ENCODE peak calls at places on chromosomes 5 and 9, in nine cellular contexts. One of them, this sample, is unnamed.

GRCh38 chr5:40929049-40929448 is 19.8 kb downstream of the C7 start:
- DNase-seq in Calu3: no peak
- DNase-seq in foreskin fibroblast: no peak
- DNase-seq in activated T-helper 1 cell treated with anti-CD3 and anti-CD28 coated beads, Interleukin-2, amount 50 U/mL, for 16 hours: no peak
- DNase-seq in HuH-7.5: no peak
- DNase-seq in activated CD4-positive, alpha-beta T cell treated with anti-CD3 and anti-CD28 coated beads, Interleukin-2, amount 50 U/mL, for 1 hour: no peak
- DNase-seq in HFF-Myc: no peak
- DNase-seq in fibroblast of the aortic adventitia: peak
- DNase-seq in stimulated activated CD8-positive, alpha-beta memory T cell treated with anti-CD3 and anti-CD28 coated beads, Interleukin-15, amount 100 ng/mL, for 48 hours: no peak
- DNase-seq in this sample: no peak

GRCh38 chr5:148391422-148391821 is 7.7 kb downstream of the FBXO38 start:
- DNase-seq in stimulated activated CD8-positive, alpha-beta memory T cell treated with anti-CD3 and anti-CD28 coated beads, Interleukin-15, amount 100 ng/mL, for 48 hours: no peak
- DNase-seq in HuH-7.5: no peak
- DNase-seq in activated CD4-positive, alpha-beta T cell treated with anti-CD3 and anti-CD28 coated beads, Interleukin-2, amount 50 U/mL, for 1 hour: no peak
- DNase-seq in Calu3: no peak
- DNase-seq in HFF-Myc: no peak
- DNase-seq in activated T-helper 1 cell treated with anti-CD3 and anti-CD28 coated beads, Interleukin-2, amount 50 U/mL, for 16 hours: no peak
- DNase-seq in fibroblast of the aortic adventitia: peak
- DNase-seq in foreskin fibroblast: no peak
- DNase-seq in this sample: no peak

GRCh38 chr5:172688735-172689572 is 47.9 kb downstream of the NEURL1B start:
- DNase-seq in activated T-helper 1 cell treated with anti-CD3 and anti-CD28 coated beads, Interleukin-2, amount 50 U/mL, for 16 hours: no peak
- DNase-seq in activated CD4-positive, alpha-beta T cell treated with anti-CD3 and anti-CD28 coated beads, Interleukin-2, amount 50 U/mL, for 1 hour: peak
- DNase-seq in foreskin fibroblast: peak
- DNase-seq in Calu3: peak
- DNase-seq in fibroblast of the aortic adventitia: peak
- DNase-seq in stimulated activated CD8-positive, alpha-beta memory T cell treated with anti-CD3 and anti-CD28 coated beads, Interleukin-15, amount 100 ng/mL, for 48 hours: no peak
- DNase-seq in HFF-Myc: no peak
- DNase-seq in HuH-7.5: no peak
- DNase-seq in this sample: no peak

GRCh38 chr9:68706579-68707201 is 1.6 kb downstream of the PIP5K1B start:
- DNase-seq in HFF-Myc: no peak
- DNase-seq in Calu3: no peak
- DNase-seq in HuH-7.5: no peak
- DNase-seq in activated T-helper 1 cell treated with anti-CD3 and anti-CD28 coated beads, Interleukin-2, amount 50 U/mL, for 16 hours: no peak
- DNase-seq in stimulated activated CD8-positive, alpha-beta memory T cell treated with anti-CD3 and anti-CD28 coated beads, Interleukin-15, amount 100 ng/mL, for 48 hours: no peak
- DNase-seq in fibroblast of the aortic adventitia: no peak
- DNase-seq in activated CD4-positive, alpha-beta T cell treated with anti-CD3 and anti-CD28 coated beads, Interleukin-2, amount 50 U/mL, for 1 hour: no peak
- DNase-seq in foreskin fibroblast: no peak
- DNase-seq in this sample: no peak

GRCh38 chr5:99664972-99665371 is 736.2 kb upstream of the CHD1 start:
- DNase-seq in Calu3: no peak
- DNase-seq in HFF-Myc: no peak
- DNase-seq in stimulated activated CD8-positive, alpha-beta memory T cell treated with anti-CD3 and anti-CD28 coated beads, Interleukin-15, amount 100 ng/mL, for 48 hours: no peak
- DNase-seq in HuH-7.5: no peak
- DNase-seq in fibroblast of the aortic adventitia: no peak
- DNase-seq in activated T-helper 1 cell treated with anti-CD3 and anti-CD28 coated beads, Interleukin-2, amount 50 U/mL, for 16 hours: no peak
- DNase-seq in foreskin fibroblast: no peak
- DNase-seq in activated CD4-positive, alpha-beta T cell treated with anti-CD3 and anti-CD28 coated beads, Interleukin-2, amount 50 U/mL, for 1 hour: no peak
- DNase-seq in this sample: no peak

GRCh38 chr9:115590016-115590415 is 472.1 kb upstream of the TNC start:
- DNase-seq in activated CD4-positive, alpha-beta T cell treated with anti-CD3 and anti-CD28 coated beads, Interleukin-2, amount 50 U/mL, for 1 hour: no peak
- DNase-seq in HuH-7.5: no peak
- DNase-seq in fibroblast of the aortic adventitia: peak
- DNase-seq in stimulated activated CD8-positive, alpha-beta memory T cell treated with anti-CD3 and anti-CD28 coated beads, Interleukin-15, amount 100 ng/mL, for 48 hours: no peak
- DNase-seq in Calu3: peak
- DNase-seq in HFF-Myc: peak
- DNase-seq in foreskin fibroblast: peak
- DNase-seq in activated T-helper 1 cell treated with anti-CD3 and anti-CD28 coated beads, Interleukin-2, amount 50 U/mL, for 16 hours: no peak
- DNase-seq in this sample: no peak

GRCh38 chr5:82058710-82059109 is 86.9 kb downstream of the ATG10 start:
- DNase-seq in stimulated activated CD8-positive, alpha-beta memory T cell treated with anti-CD3 and anti-CD28 coated beads, Interleukin-15, amount 100 ng/mL, for 48 hours: no peak
- DNase-seq in HFF-Myc: no peak
- DNase-seq in foreskin fibroblast: no peak
- DNase-seq in activated T-helper 1 cell treated with anti-CD3 and anti-CD28 coated beads, Interleukin-2, amount 50 U/mL, for 16 hours: no peak
- DNase-seq in activated CD4-positive, alpha-beta T cell treated with anti-CD3 and anti-CD28 coated beads, Interleukin-2, amount 50 U/mL, for 1 hour: no peak
- DNase-seq in fibroblast of the aortic adventitia: peak
- DNase-seq in Calu3: no peak
- DNase-seq in HuH-7.5: no peak
- DNase-seq in this sample: no peak

GRCh38 chr9:98129451-98129881 is 10.4 kb upstream of the TRIM14 start:
- DNase-seq in Calu3: no peak
- DNase-seq in fibroblast of the aortic adventitia: no peak
- DNase-seq in activated T-helper 1 cell treated with anti-CD3 and anti-CD28 coated beads, Interleukin-2, amount 50 U/mL, for 16 hours: no peak
- DNase-seq in stimulated activated CD8-positive, alpha-beta memory T cell treated with anti-CD3 and anti-CD28 coated beads, Interleukin-15, amount 100 ng/mL, for 48 hours: no peak
- DNase-seq in foreskin fibroblast: no peak
- DNase-seq in HuH-7.5: no peak
- DNase-seq in activated CD4-positive, alpha-beta T cell treated with anti-CD3 and anti-CD28 coated beads, Interleukin-2, amount 50 U/mL, for 1 hour: no peak
- DNase-seq in HFF-Myc: no peak
- DNase-seq in this sample: no peak

GRCh38 chr9:35114921-35115341 is 731 bp downstream of the ATOSB start:
- DNase-seq in fibroblast of the aortic adventitia: peak
- DNase-seq in foreskin fibroblast: peak
- DNase-seq in stimulated activated CD8-positive, alpha-beta memory T cell treated with anti-CD3 and anti-CD28 coated beads, Interleukin-15, amount 100 ng/mL, for 48 hours: no peak
- DNase-seq in HFF-Myc: no peak
- DNase-seq in activated CD4-positive, alpha-beta T cell treated with anti-CD3 and anti-CD28 coated beads, Interleukin-2, amount 50 U/mL, for 1 hour: no peak
- DNase-seq in Calu3: peak
- DNase-seq in HuH-7.5: no peak
- DNase-seq in activated T-helper 1 cell treated with anti-CD3 and anti-CD28 coated beads, Interleukin-2, amount 50 U/mL, for 16 hours: no peak
- DNase-seq in this sample: peak

GRCh38 chr5:57698785-57699184 is 216.2 kb upstream of the ACTBL2 start:
- DNase-seq in activated CD4-positive, alpha-beta T cell treated with anti-CD3 and anti-CD28 coated beads, Interleukin-2, amount 50 U/mL, for 1 hour: no peak
- DNase-seq in stimulated activated CD8-positive, alpha-beta memory T cell treated with anti-CD3 and anti-CD28 coated beads, Interleukin-15, amount 100 ng/mL, for 48 hours: no peak
- DNase-seq in Calu3: no peak
- DNase-seq in HFF-Myc: no peak
- DNase-seq in HuH-7.5: no peak
- DNase-seq in foreskin fibroblast: no peak
- DNase-seq in activated T-helper 1 cell treated with anti-CD3 and anti-CD28 coated beads, Interleukin-2, amount 50 U/mL, for 16 hours: no peak
- DNase-seq in fibroblast of the aortic adventitia: no peak
- DNase-seq in this sample: no peak

GRCh38 chr9:131707050-131707449 is 32.8 kb downstream of the RAPGEF1 start:
- DNase-seq in HFF-Myc: no peak
- DNase-seq in fibroblast of the aortic adventitia: no peak
- DNase-seq in activated T-helper 1 cell treated with anti-CD3 and anti-CD28 coated beads, Interleukin-2, amount 50 U/mL, for 16 hours: no peak
- DNase-seq in foreskin fibroblast: no peak
- DNase-seq in HuH-7.5: no peak
- DNase-seq in activated CD4-positive, alpha-beta T cell treated with anti-CD3 and anti-CD28 coated beads, Interleukin-2, amount 50 U/mL, for 1 hour: no peak
- DNase-seq in Calu3: no peak
- DNase-seq in stimulated activated CD8-positive, alpha-beta memory T cell treated with anti-CD3 and anti-CD28 coated beads, Interleukin-15, amount 100 ng/mL, for 48 hours: no peak
- DNase-seq in this sample: no peak

GRCh38 chr9:35499029-35499700 is 9.3 kb downstream of the RUSC2 start:
- DNase-seq in activated T-helper 1 cell treated with anti-CD3 and anti-CD28 coated beads, Interleukin-2, amount 50 U/mL, for 16 hours: no peak
- DNase-seq in fibroblast of the aortic adventitia: peak
- DNase-seq in stimulated activated CD8-positive, alpha-beta memory T cell treated with anti-CD3 and anti-CD28 coated beads, Interleukin-15, amount 100 ng/mL, for 48 hours: no peak
- DNase-seq in HFF-Myc: no peak
- DNase-seq in Calu3: no peak
- DNase-seq in activated CD4-positive, alpha-beta T cell treated with anti-CD3 and anti-CD28 coated beads, Interleukin-2, amount 50 U/mL, for 1 hour: no peak
- DNase-seq in foreskin fibroblast: no peak
- DNase-seq in HuH-7.5: no peak
- DNase-seq in this sample: no peak

GRCh38 chr5:181069767-181070491 is 29.9 kb downstream of the BTNL9 start:
- DNase-seq in foreskin fibroblast: no peak
- DNase-seq in activated CD4-positive, alpha-beta T cell treated with anti-CD3 and anti-CD28 coated beads, Interleukin-2, amount 50 U/mL, for 1 hour: no peak
- DNase-seq in HFF-Myc: no peak
- DNase-seq in stimulated activated CD8-positive, alpha-beta memory T cell treated with anti-CD3 and anti-CD28 coated beads, Interleukin-15, amount 100 ng/mL, for 48 hours: no peak
- DNase-seq in Calu3: no peak
- DNase-seq in HuH-7.5: no peak
- DNase-seq in fibroblast of the aortic adventitia: no peak
- DNase-seq in activated T-helper 1 cell treated with anti-CD3 and anti-CD28 coated beads, Interleukin-2, amount 50 U/mL, for 16 hours: no peak
- DNase-seq in this sample: no peak

GRCh38 chr5:181053760-181054122 is 13.7 kb downstream of the BTNL9 start:
- DNase-seq in HFF-Myc: no peak
- DNase-seq in HuH-7.5: no peak
- DNase-seq in Calu3: no peak
- DNase-seq in fibroblast of the aortic adventitia: no peak
- DNase-seq in activated CD4-positive, alpha-beta T cell treated with anti-CD3 and anti-CD28 coated beads, Interleukin-2, amount 50 U/mL, for 1 hour: no peak
- DNase-seq in stimulated activated CD8-positive, alpha-beta memory T cell treated with anti-CD3 and anti-CD28 coated beads, Interleukin-15, amount 100 ng/mL, for 48 hours: no peak
- DNase-seq in foreskin fibroblast: peak
- DNase-seq in activated T-helper 1 cell treated with anti-CD3 and anti-CD28 coated beads, Interleukin-2, amount 50 U/mL, for 16 hours: no peak
- DNase-seq in this sample: no peak

GRCh38 chr5:150503977-150504620 is 3.8 kb upstream of the NDST1 start:
- DNase-seq in stimulated activated CD8-positive, alpha-beta memory T cell treated with anti-CD3 and anti-CD28 coated beads, Interleukin-15, amount 100 ng/mL, for 48 hours: no peak
- DNase-seq in activated T-helper 1 cell treated with anti-CD3 and anti-CD28 coated beads, Interleukin-2, amount 50 U/mL, for 16 hours: no peak
- DNase-seq in HuH-7.5: no peak
- DNase-seq in fibroblast of the aortic adventitia: peak
- DNase-seq in foreskin fibroblast: peak
- DNase-seq in HFF-Myc: no peak
- DNase-seq in activated CD4-positive, alpha-beta T cell treated with anti-CD3 and anti-CD28 coated beads, Interleukin-2, amount 50 U/mL, for 1 hour: no peak
- DNase-seq in Calu3: no peak
- DNase-seq in this sample: no peak

GRCh38 chr5:14801792-14802191 is 69.8 kb downstream of the ANKH start:
- DNase-seq in foreskin fibroblast: no peak
- DNase-seq in fibroblast of the aortic adventitia: no peak
- DNase-seq in stimulated activated CD8-positive, alpha-beta memory T cell treated with anti-CD3 and anti-CD28 coated beads, Interleukin-15, amount 100 ng/mL, for 48 hours: no peak
- DNase-seq in activated T-helper 1 cell treated with anti-CD3 and anti-CD28 coated beads, Interleukin-2, amount 50 U/mL, for 16 hours: no peak
- DNase-seq in activated CD4-positive, alpha-beta T cell treated with anti-CD3 and anti-CD28 coated beads, Interleukin-2, amount 50 U/mL, for 1 hour: no peak
- DNase-seq in HFF-Myc: no peak
- DNase-seq in Calu3: no peak
- DNase-seq in HuH-7.5: no peak
- DNase-seq in this sample: no peak

GRCh38 chr9:135819905-135820304 is 87.4 kb downstream of the CAMSAP1 start:
- DNase-seq in activated T-helper 1 cell treated with anti-CD3 and anti-CD28 coated beads, Interleukin-2, amount 50 U/mL, for 16 hours: no peak
- DNase-seq in fibroblast of the aortic adventitia: no peak
- DNase-seq in stimulated activated CD8-positive, alpha-beta memory T cell treated with anti-CD3 and anti-CD28 coated beads, Interleukin-15, amount 100 ng/mL, for 48 hours: no peak
- DNase-seq in HuH-7.5: no peak
- DNase-seq in foreskin fibroblast: no peak
- DNase-seq in HFF-Myc: no peak
- DNase-seq in activated CD4-positive, alpha-beta T cell treated with anti-CD3 and anti-CD28 coated beads, Interleukin-2, amount 50 U/mL, for 1 hour: no peak
- DNase-seq in Calu3: no peak
- DNase-seq in this sample: no peak

GRCh38 chr9:71819115-71819739 is 50.9 kb upstream of the CEMIP2 start:
- DNase-seq in activated CD4-positive, alpha-beta T cell treated with anti-CD3 and anti-CD28 coated beads, Interleukin-2, amount 50 U/mL, for 1 hour: peak
- DNase-seq in stimulated activated CD8-positive, alpha-beta memory T cell treated with anti-CD3 and anti-CD28 coated beads, Interleukin-15, amount 100 ng/mL, for 48 hours: no peak
- DNase-seq in HuH-7.5: no peak
- DNase-seq in activated T-helper 1 cell treated with anti-CD3 and anti-CD28 coated beads, Interleukin-2, amount 50 U/mL, for 16 hours: peak
- DNase-seq in fibroblast of the aortic adventitia: peak
- DNase-seq in foreskin fibroblast: peak
- DNase-seq in Calu3: peak
- DNase-seq in HFF-Myc: no peak
- DNase-seq in this sample: peak

GRCh38 chr5:1734271-1734907 is 65.2 kb downstream of the MRPL36 start:
- DNase-seq in HuH-7.5: no peak
- DNase-seq in HFF-Myc: no peak
- DNase-seq in fibroblast of the aortic adventitia: no peak
- DNase-seq in activated CD4-positive, alpha-beta T cell treated with anti-CD3 and anti-CD28 coated beads, Interleukin-2, amount 50 U/mL, for 1 hour: no peak
- DNase-seq in Calu3: no peak
- DNase-seq in activated T-helper 1 cell treated with anti-CD3 and anti-CD28 coated beads, Interleukin-2, amount 50 U/mL, for 16 hours: no peak
- DNase-seq in stimulated activated CD8-positive, alpha-beta memory T cell treated with anti-CD3 and anti-CD28 coated beads, Interleukin-15, amount 100 ng/mL, for 48 hours: no peak
- DNase-seq in foreskin fibroblast: no peak
- DNase-seq in this sample: no peak

GRCh38 chr5:11596185-11596584 is 308.1 kb downstream of the CTNND2 start:
- DNase-seq in HFF-Myc: no peak
- DNase-seq in foreskin fibroblast: no peak
- DNase-seq in fibroblast of the aortic adventitia: no peak
- DNase-seq in HuH-7.5: no peak
- DNase-seq in activated CD4-positive, alpha-beta T cell treated with anti-CD3 and anti-CD28 coated beads, Interleukin-2, amount 50 U/mL, for 1 hour: no peak
- DNase-seq in stimulated activated CD8-positive, alpha-beta memory T cell treated with anti-CD3 and anti-CD28 coated beads, Interleukin-15, amount 100 ng/mL, for 48 hours: no peak
- DNase-seq in activated T-helper 1 cell treated with anti-CD3 and anti-CD28 coated beads, Interleukin-2, amount 50 U/mL, for 16 hours: no peak
- DNase-seq in Calu3: peak
- DNase-seq in this sample: no peak

GRCh38 chr5:172429201-172429940 is 25.0 kb downstream of the SH3PXD2B start:
- DNase-seq in activated T-helper 1 cell treated with anti-CD3 and anti-CD28 coated beads, Interleukin-2, amount 50 U/mL, for 16 hours: no peak
- DNase-seq in foreskin fibroblast: peak
- DNase-seq in stimulated activated CD8-positive, alpha-beta memory T cell treated with anti-CD3 and anti-CD28 coated beads, Interleukin-15, amount 100 ng/mL, for 48 hours: no peak
- DNase-seq in Calu3: peak
- DNase-seq in activated CD4-positive, alpha-beta T cell treated with anti-CD3 and anti-CD28 coated beads, Interleukin-2, amount 50 U/mL, for 1 hour: no peak
- DNase-seq in HuH-7.5: no peak
- DNase-seq in fibroblast of the aortic adventitia: peak
- DNase-seq in HFF-Myc: no peak
- DNase-seq in this sample: peak

GRCh38 chr9:129283705-129284606 is 105.9 kb upstream of the IER5L start:
- DNase-seq in foreskin fibroblast: no peak
- DNase-seq in HFF-Myc: no peak
- DNase-seq in activated T-helper 1 cell treated with anti-CD3 and anti-CD28 coated beads, Interleukin-2, amount 50 U/mL, for 16 hours: no peak
- DNase-seq in HuH-7.5: no peak
- DNase-seq in activated CD4-positive, alpha-beta T cell treated with anti-CD3 and anti-CD28 coated beads, Interleukin-2, amount 50 U/mL, for 1 hour: no peak
- DNase-seq in Calu3: no peak
- DNase-seq in stimulated activated CD8-positive, alpha-beta memory T cell treated with anti-CD3 and anti-CD28 coated beads, Interleukin-15, amount 100 ng/mL, for 48 hours: no peak
- DNase-seq in fibroblast of the aortic adventitia: no peak
- DNase-seq in this sample: no peak

GRCh38 chr5:119529811-119530210 is 77.5 kb downstream of the HSD17B4 start:
- DNase-seq in foreskin fibroblast: no peak
- DNase-seq in fibroblast of the aortic adventitia: no peak
- DNase-seq in activated CD4-positive, alpha-beta T cell treated with anti-CD3 and anti-CD28 coated beads, Interleukin-2, amount 50 U/mL, for 1 hour: no peak
- DNase-seq in activated T-helper 1 cell treated with anti-CD3 and anti-CD28 coated beads, Interleukin-2, amount 50 U/mL, for 16 hours: no peak
- DNase-seq in HuH-7.5: no peak
- DNase-seq in HFF-Myc: no peak
- DNase-seq in Calu3: no peak
- DNase-seq in stimulated activated CD8-positive, alpha-beta memory T cell treated with anti-CD3 and anti-CD28 coated beads, Interleukin-15, amount 100 ng/mL, for 48 hours: no peak
- DNase-seq in this sample: no peak

GRCh38 chr5:122192883-122193496 is 63.6 kb downstream of the ZNF474 start:
- DNase-seq in activated CD4-positive, alpha-beta T cell treated with anti-CD3 and anti-CD28 coated beads, Interleukin-2, amount 50 U/mL, for 1 hour: no peak
- DNase-seq in fibroblast of the aortic adventitia: peak
- DNase-seq in activated T-helper 1 cell treated with anti-CD3 and anti-CD28 coated beads, Interleukin-2, amount 50 U/mL, for 16 hours: no peak
- DNase-seq in foreskin fibroblast: peak
- DNase-seq in stimulated activated CD8-positive, alpha-beta memory T cell treated with anti-CD3 and anti-CD28 coated beads, Interleukin-15, amount 100 ng/mL, for 48 hours: no peak
- DNase-seq in HuH-7.5: no peak
- DNase-seq in HFF-Myc: peak
- DNase-seq in Calu3: peak
- DNase-seq in this sample: peak

GRCh38 chr9:89408628-89409101 is 89.2 kb downstream of the SEMA4D start:
- DNase-seq in HFF-Myc: no peak
- DNase-seq in fibroblast of the aortic adventitia: no peak
- DNase-seq in HuH-7.5: no peak
- DNase-seq in stimulated activated CD8-positive, alpha-beta memory T cell treated with anti-CD3 and anti-CD28 coated beads, Interleukin-15, amount 100 ng/mL, for 48 hours: no peak
- DNase-seq in activated CD4-positive, alpha-beta T cell treated with anti-CD3 and anti-CD28 coated beads, Interleukin-2, amount 50 U/mL, for 1 hour: peak
- DNase-seq in Calu3: no peak
- DNase-seq in foreskin fibroblast: no peak
- DNase-seq in activated T-helper 1 cell treated with anti-CD3 and anti-CD28 coated beads, Interleukin-2, amount 50 U/mL, for 16 hours: peak
- DNase-seq in this sample: no peak

GRCh38 chr9:130320697-130321080 is 55.1 kb downstream of the HMCN2 start:
- DNase-seq in foreskin fibroblast: no peak
- DNase-seq in activated T-helper 1 cell treated with anti-CD3 and anti-CD28 coated beads, Interleukin-2, amount 50 U/mL, for 16 hours: no peak
- DNase-seq in HuH-7.5: no peak
- DNase-seq in stimulated activated CD8-positive, alpha-beta memory T cell treated with anti-CD3 and anti-CD28 coated beads, Interleukin-15, amount 100 ng/mL, for 48 hours: no peak
- DNase-seq in activated CD4-positive, alpha-beta T cell treated with anti-CD3 and anti-CD28 coated beads, Interleukin-2, amount 50 U/mL, for 1 hour: no peak
- DNase-seq in HFF-Myc: no peak
- DNase-seq in Calu3: peak
- DNase-seq in fibroblast of the aortic adventitia: no peak
- DNase-seq in this sample: no peak

GRCh38 chr5:61416410-61416809 is 84.4 kb downstream of the ZSWIM6 start:
- DNase-seq in activated T-helper 1 cell treated with anti-CD3 and anti-CD28 coated beads, Interleukin-2, amount 50 U/mL, for 16 hours: no peak
- DNase-seq in HFF-Myc: no peak
- DNase-seq in HuH-7.5: no peak
- DNase-seq in fibroblast of the aortic adventitia: no peak
- DNase-seq in foreskin fibroblast: no peak
- DNase-seq in Calu3: no peak
- DNase-seq in stimulated activated CD8-positive, alpha-beta memory T cell treated with anti-CD3 and anti-CD28 coated beads, Interleukin-15, amount 100 ng/mL, for 48 hours: no peak
- DNase-seq in activated CD4-positive, alpha-beta T cell treated with anti-CD3 and anti-CD28 coated beads, Interleukin-2, amount 50 U/mL, for 1 hour: no peak
- DNase-seq in this sample: no peak

GRCh38 chr5:76766746-76767145 is 50.8 kb downstream of the F2R start:
- DNase-seq in activated T-helper 1 cell treated with anti-CD3 and anti-CD28 coated beads, Interleukin-2, amount 50 U/mL, for 16 hours: no peak
- DNase-seq in fibroblast of the aortic adventitia: peak
- DNase-seq in HuH-7.5: no peak
- DNase-seq in HFF-Myc: no peak
- DNase-seq in stimulated activated CD8-positive, alpha-beta memory T cell treated with anti-CD3 and anti-CD28 coated beads, Interleukin-15, amount 100 ng/mL, for 48 hours: no peak
- DNase-seq in Calu3: no peak
- DNase-seq in activated CD4-positive, alpha-beta T cell treated with anti-CD3 and anti-CD28 coated beads, Interleukin-2, amount 50 U/mL, for 1 hour: no peak
- DNase-seq in foreskin fibroblast: peak
- DNase-seq in this sample: no peak

GRCh38 chr5:163409384-163409783 is 28.0 kb upstream of the CCNG1 start:
- DNase-seq in fibroblast of the aortic adventitia: no peak
- DNase-seq in stimulated activated CD8-positive, alpha-beta memory T cell treated with anti-CD3 and anti-CD28 coated beads, Interleukin-15, amount 100 ng/mL, for 48 hours: no peak
- DNase-seq in activated CD4-positive, alpha-beta T cell treated with anti-CD3 and anti-CD28 coated beads, Interleukin-2, amount 50 U/mL, for 1 hour: no peak
- DNase-seq in foreskin fibroblast: no peak
- DNase-seq in HFF-Myc: no peak
- DNase-seq in HuH-7.5: no peak
- DNase-seq in Calu3: peak
- DNase-seq in activated T-helper 1 cell treated with anti-CD3 and anti-CD28 coated beads, Interleukin-2, amount 50 U/mL, for 16 hours: no peak
- DNase-seq in this sample: no peak

GRCh38 chr9:126497673-126498255 is 116.0 kb upstream of the LMX1B start:
- DNase-seq in Calu3: no peak
- DNase-seq in foreskin fibroblast: no peak
- DNase-seq in stimulated activated CD8-positive, alpha-beta memory T cell treated with anti-CD3 and anti-CD28 coated beads, Interleukin-15, amount 100 ng/mL, for 48 hours: no peak
- DNase-seq in HuH-7.5: no peak
- DNase-seq in activated CD4-positive, alpha-beta T cell treated with anti-CD3 and anti-CD28 coated beads, Interleukin-2, amount 50 U/mL, for 1 hour: no peak
- DNase-seq in HFF-Myc: no peak
- DNase-seq in activated T-helper 1 cell treated with anti-CD3 and anti-CD28 coated beads, Interleukin-2, amount 50 U/mL, for 16 hours: no peak
- DNase-seq in fibroblast of the aortic adventitia: no peak
- DNase-seq in this sample: no peak

GRCh38 chr9:26243722-26244121 is 565.5 kb upstream of the TUSC1 start:
- DNase-seq in activated T-helper 1 cell treated with anti-CD3 and anti-CD28 coated beads, Interleukin-2, amount 50 U/mL, for 16 hours: no peak
- DNase-seq in stimulated activated CD8-positive, alpha-beta memory T cell treated with anti-CD3 and anti-CD28 coated beads, Interleukin-15, amount 100 ng/mL, for 48 hours: no peak
- DNase-seq in activated CD4-positive, alpha-beta T cell treated with anti-CD3 and anti-CD28 coated beads, Interleukin-2, amount 50 U/mL, for 1 hour: no peak
- DNase-seq in foreskin fibroblast: peak
- DNase-seq in HuH-7.5: no peak
- DNase-seq in HFF-Myc: no peak
- DNase-seq in fibroblast of the aortic adventitia: peak
- DNase-seq in Calu3: no peak
- DNase-seq in this sample: no peak

This sample was measured in SJCRH30.